ENCODE peak calls at places on chromosomes 13 and 19, in four cellular contexts. Z, L, G and T are unnamed samples.

GRCh38 chr13:32904271-32904670 is 112.0 kb upstream of the KL start:
- DNase-seq in Z (no peak), G (no peak), L (no peak), T (no peak)

GRCh38 chr13:30000373-30000770 is 150.0 kb upstream of the UBL3 start:
- DNase-seq in L (no peak), G (no peak), Z (no peak), T (no peak)

GRCh38 chr19:791605-792360 is 5.5 kb upstream of the PTBP1 start:
- DNase-seq in Z (peak; percentile 91), G (no peak), L (no peak), T (no peak)

GRCh38 chr19:33933931-33934330 is 137.3 kb downstream of the KCTD15 start:
- DNase-seq in Z (no peak), G (no peak), L (no peak), T (no peak)

GRCh38 chr13:71290963-71291937 is 575.8 kb downstream of the DACH1 start:
- DNase-seq in L (peak; percentile 71), G (peak; percentile 66), Z (no peak), T (no peak)

GRCh38 chr13:29704648-29705047 is 109.2 kb upstream of the SLC7A1 start:
- DNase-seq in Z (no peak), L (no peak), G (no peak), T (no peak)

GRCh38 chr13:55069746-55070145 is 2041.1 kb downstream of the OLFM4 start:
- DNase-seq in Z (no peak), G (no peak), L (no peak), T (no peak)

GRCh38 chr13:101576452-101576851 is 124.0 kb downstream of the ITGBL1 start:
- DNase-seq in L (no peak), G (peak; percentile 46), Z (no peak), T (no peak)

GRCh38 chr13:61406275-61406674 is 9.4 kb downstream of the PCDH20 start:
- DNase-seq in L (no peak), Z (no peak), G (no peak), T (no peak)

GRCh38 chr13:47598340-47598911 is 402.6 kb downstream of the SUCLA2 start:
- DNase-seq in L (no peak), Z (no peak), G (no peak), T (no peak)

GRCh38 chr19:8506402-8506957 is 4.0 kb upstream of the PRAM1 start:
- DNase-seq in L (no peak), Z (peak; percentile 45), G (no peak), T (no peak)

GRCh38 chr19:47005873-47006272 is 13.8 kb upstream of the NPAS1 start:
- DNase-seq in Z (peak; percentile 19), L (no peak), G (peak; percentile 33), T (no peak)

GRCh38 chr19:42316223-42317211 is 3.4 kb downstream of the TMEM145 start:
- DNase-seq in G (peak; percentile 46), L (peak; percentile 25), Z (peak; percentile 54), T (no peak)

GRCh38 chr19:38055040-38055439 is 148.0 kb downstream of the SIPA1L3 start:
- DNase-seq in Z (no peak), G (no peak), L (no peak), T (no peak)

GRCh38 chr13:45989607-45990006 is 62.9 kb downstream of the ZC3H13 start:
- DNase-seq in L (no peak), G (no peak), Z (no peak), T (no peak)

GRCh38 chr13:111365149-111366005 is 44.9 kb downstream of the TEX29 start:
- DNase-seq in Z (no peak), G (no peak), L (no peak), T (no peak)

GRCh38 chr13:39035204-39035603 is 2.7 kb downstream of the PROSER1 start:
- DNase-seq in G (no peak), L (no peak), Z (no peak), T (peak; percentile 12)

GRCh38 chr19:10984166-10984735 is 23.4 kb downstream of the SMARCA4 start:
- DNase-seq in Z (no peak), L (no peak), G (no peak), T (no peak)

GRCh38 chr13:99033814-99034213 is 56.0 kb upstream of the DOCK9 start:
- DNase-seq in G (peak; percentile 21), Z (no peak), L (no peak), T (peak; percentile 23)

GRCh38 chr19:2495130-2495641 is 19.3 kb downstream of the GADD45B start:
- DNase-seq in Z (no peak), G (no peak), L (no peak), T (no peak)

GRCh38 chr13:46296920-46297319 is 85.2 kb downstream of the LRRC63 start:
- DNase-seq in L (no peak), Z (no peak), G (no peak), T (no peak)

GRCh38 chr19:35236638-35237400 is 8.3 kb upstream of the FAM187B start:
- DNase-seq in L (no peak), G (no peak), Z (no peak), T (no peak)

GRCh38 chr19:15114153-15114540 is 6.9 kb downstream of the SYDE1 start:
- DNase-seq in G (no peak), Z (no peak), L (no peak), T (no peak)

GRCh38 chr19:17420267-17420924 is 549 bp downstream of the MVB12A start:
- DNase-seq in G (no peak), Z (peak; percentile 31), L (no peak), T (no peak)

GRCh38 chr13:48950507-48950886 is 25.2 kb upstream of the FNDC3A start:
- DNase-seq in Z (no peak), L (no peak), G (peak; percentile 23), T (no peak)

GRCh38 chr13:64551755-64552154 is 2678.4 kb downstream of the PCDH9 start:
- DNase-seq in Z (no peak), L (no peak), G (no peak), T (no peak)

GRCh38 chr13:113665582-113666323 is 1.3 kb upstream of the GRK1 start:
- DNase-seq in G (no peak), Z (no peak), L (no peak), T (no peak)
- TF ChIP-seq TARDBP in G (no peak), Z (no peak), L (no peak), T (no peak)

DNA sequence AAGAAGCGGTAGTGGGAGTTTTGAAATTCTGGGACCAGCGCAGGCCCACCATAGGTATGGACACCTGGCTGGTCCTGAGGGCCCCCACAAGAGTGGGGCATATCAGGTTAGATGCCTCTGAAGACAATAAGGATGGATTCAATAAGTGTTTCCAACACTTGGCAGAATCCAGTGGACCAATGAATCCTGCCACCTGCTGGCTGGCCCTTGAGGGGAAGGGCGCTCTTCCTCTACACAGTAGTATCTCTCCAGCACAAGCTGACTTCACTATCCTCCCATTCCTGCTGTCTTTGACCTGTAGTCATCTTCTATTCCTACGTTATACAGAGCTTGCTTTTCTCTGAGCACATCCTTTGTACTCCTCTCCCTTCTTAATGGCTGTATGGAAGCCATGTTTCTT is 199.7 kb upstream of the TSHZ3 start:
- DNase-seq in G (no peak), L (no peak), Z (no peak), T (peak; percentile 16)
- TF ChIP-seq TARDBP in G (no peak), L (no peak), Z (no peak), T (no peak)

GRCh38 chr19:49488046-49488862 is 846 bp downstream of the RPL13A start:
- DNase-seq in G (no peak), L (no peak), Z (no peak), T (no peak)

GRCh38 chr19:49489601-49490167 is 2.3 kb downstream of the RPL13A start:
- DNase-seq in Z (peak; percentile 25), G (peak; percentile 75), L (no peak), T (no peak)

GRCh38 chr19:49487277-49488045 is at the start of gene RPL13A:
- DNase-seq in G (peak; percentile 98), Z (peak; percentile 98), L (peak; percentile 98), T (peak; percentile 98)

GRCh38 chr19:49490287-49491029 is 3.0 kb downstream of the RPL13A start:
- DNase-seq in G (no peak), L (no peak), Z (no peak), T (no peak)

DNA sequence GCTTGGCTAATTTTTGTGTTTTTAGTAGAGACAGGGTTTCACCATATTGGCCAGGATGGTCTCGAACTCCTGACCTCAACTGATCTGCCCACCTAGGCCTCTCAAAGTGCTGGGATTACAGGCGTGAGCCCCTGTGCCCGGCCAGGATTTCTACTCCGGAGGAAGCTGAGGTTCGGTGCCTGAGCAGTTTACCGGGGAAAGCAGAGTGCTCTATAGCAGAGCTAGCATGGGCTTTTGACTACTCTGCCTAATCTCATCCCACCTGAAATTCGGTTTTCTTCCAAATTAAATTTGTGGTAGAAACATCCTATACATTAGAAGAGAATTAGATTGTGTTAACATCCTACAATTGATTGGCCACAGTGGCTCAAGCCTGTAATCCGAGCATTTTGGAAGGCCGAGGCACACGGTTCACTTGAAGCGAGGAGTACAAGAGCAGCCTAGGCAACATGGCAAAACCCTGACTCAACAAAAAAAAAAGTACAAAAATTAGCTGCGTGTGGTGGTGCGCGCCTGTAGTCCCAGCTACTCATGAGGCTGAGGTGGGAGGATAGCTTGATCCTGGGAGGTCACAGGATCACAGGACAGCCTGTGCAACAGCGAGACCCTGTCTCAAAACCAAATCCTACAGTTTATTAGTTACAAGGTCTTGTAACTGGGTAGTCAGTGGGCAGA is 1.6 kb downstream of the RPL13A start:
- DNase-seq in Z (no peak), L (no peak), G (no peak), T (no peak)
- TF ChIP-seq TARDBP in Z (no peak), L (no peak), G (no peak), T (no peak)

GRCh38 chr19:6970478-6970877 is 50.8 kb downstream of the MBD3L2B start:
- DNase-seq in L (no peak), G (no peak), Z (peak; percentile 45), T (peak; percentile 23)
- TF ChIP-seq TARDBP in L (no peak), G (no peak), Z (no peak), T (no peak)

GRCh38 chr19:55681131-55682087 is 6.4 kb downstream of the EPN1 start:
- DNase-seq in Z (no peak), G (no peak), L (no peak), T (no peak)
- TF ChIP-seq TARDBP in Z (no peak), G (no peak), L (no peak), T (no peak)

DNA sequence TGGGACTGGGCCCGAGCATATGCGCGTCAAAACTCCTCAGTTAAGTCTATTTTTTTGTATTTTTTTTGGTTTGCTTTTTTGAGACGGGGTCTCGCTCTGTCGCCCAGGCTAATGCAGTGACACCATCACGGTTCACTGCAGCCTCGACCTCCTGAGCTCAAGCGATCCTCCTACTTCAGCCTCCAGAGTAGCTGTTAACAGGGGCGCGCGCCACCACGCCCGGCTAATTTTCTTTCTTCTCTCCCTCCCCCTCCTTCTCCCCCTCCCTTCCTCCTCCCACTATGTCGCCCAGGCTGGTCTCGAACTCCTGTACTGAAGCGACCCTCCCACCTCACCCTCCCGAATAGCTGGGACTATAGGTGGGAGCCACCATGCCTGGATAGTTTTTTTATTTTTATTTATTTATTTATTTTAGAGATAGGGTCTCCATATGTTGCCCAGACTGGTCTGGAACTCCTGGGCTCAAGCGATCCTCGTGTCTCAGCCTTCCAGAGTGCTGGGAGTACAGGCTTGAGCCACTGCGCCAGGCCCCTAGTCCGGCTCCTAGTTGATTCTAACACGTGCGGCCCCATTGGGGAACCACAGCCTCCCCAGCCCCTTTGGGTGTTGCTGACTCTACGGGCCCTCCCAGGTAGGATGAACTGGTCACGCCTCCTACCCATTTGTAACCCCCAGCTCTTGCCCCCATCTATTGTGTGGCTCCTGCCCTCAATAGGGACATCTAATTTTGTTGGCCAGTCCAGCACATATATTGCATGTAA is 810 bp upstream of the ZNF837 start:
- DNase-seq in G (no peak), L (no peak), Z (no peak), T (no peak)
- TF ChIP-seq TARDBP in G (no peak), L (no peak), Z (no peak), T (no peak)

GRCh38 chr13:96199315-96199714 is 109.4 kb downstream of the HS6ST3 start:
- DNase-seq in L (no peak), G (no peak), Z (no peak), T (no peak)
- TF ChIP-seq TARDBP in L (no peak), G (no peak), Z (no peak), T (no peak)